ENCODE peak calls at places on chromosomes 12 and 14, in four cellular contexts. F is T-helper 2 cell, C is NCI-H2171 treated with DMSO at 0.1 percent for 48 hours, A is lung. Y is an unnamed sample.

GRCh38 chr12:53739285-53740129 is 12.3 kb upstream of the CALCOCO1 start:
- DNase-seq in A (no peak), F (no peak), C (no peak), Y (no peak)

GRCh38 chr12:100668939-100669536 is 95.6 kb downstream of the GAS2L3 start:
- DNase-seq in C (peak; percentile 64), F (peak; percentile 21), A (peak; percentile 70), Y (peak; percentile 12)

GRCh38 chr14:58298477-58298879 is at the start of gene ARID4A:
- DNase-seq in A (peak; percentile 92), C (no peak), F (peak; percentile 66), Y (no peak)

GRCh38 chr14:22780105-22780679 is 13.7 kb downstream of the OXA1L start:
- DNase-seq in C (no peak), A (no peak), F (no peak), Y (no peak)

GRCh38 chr12:102504280-102504679 is 23.9 kb upstream of the IGF1 start:
- DNase-seq in C (no peak), F (no peak), A (no peak), Y (no peak)

GRCh38 chr12:94297325-94297724 is 148.9 kb downstream of the PLXNC1 start:
- DNase-seq in C (no peak), F (no peak), A (no peak), Y (no peak)

GRCh38 chr14:61653507-61653906 is 41.8 kb upstream of the HIF1A start:
- DNase-seq in A (no peak), C (peak; percentile 87), F (no peak), Y (no peak)

GRCh38 chr14:105087963-105088811 is 23.0 kb upstream of the GPR132 start:
- DNase-seq in A (peak; percentile 63), C (peak; percentile 84), F (no peak), Y (peak; percentile 36)

GRCh38 chr12:29198901-29199300 is 49.8 kb downstream of the FAR2 start:
- DNase-seq in C (no peak), A (no peak), F (no peak), Y (no peak)

GRCh38 chr12:17954788-17955187 is 135.2 kb downstream of the RERGL start:
- DNase-seq in A (no peak), F (no peak), C (no peak), Y (no peak)

GRCh38 chr12:58105225-58106119 is 164.1 kb downstream of the ATP23 start:
- DNase-seq in A (no peak), C (no peak), F (no peak), Y (no peak)

GRCh38 chr12:51270067-51270846 is at the start of gene SMAGP:
- DNase-seq in F (no peak), C (peak; percentile 23), A (peak; percentile 81), Y (no peak)

GRCh38 chr14:104191409-104191997 is 53.1 kb downstream of the KIF26A start:
- DNase-seq in A (no peak), C (no peak), F (no peak), Y (no peak)